ENCODE peak calls at places on chromosomes 12 and 14, in six cellular contexts. C, U, D, P, R and A are unnamed samples.
A peak's percentile ranks its signal among the peaks of the same experiment; 100 is the strongest.

GRCh38 chr12:65536876-65537661 is 258.6 kb downstream of the MSRB3 start:
- DNase-seq in C (peak; percentile 100), U (no peak), D (no peak), P (peak; percentile 23), R (peak; percentile 100), A (no peak)

GRCh38 chr14:74879427-74880180 is 2.1 kb upstream of the DLST start:
- DNase-seq in C (no peak), U (no peak), D (no peak), P (no peak), R (peak; percentile 23), A (no peak)

GRCh38 chr14:87497301-87497700 is 495.7 kb downstream of the GALC start:
- DNase-seq in C (no peak), U (no peak), D (no peak), P (no peak), R (no peak), A (no peak)

GRCh38 chr12:129552996-129553750 is 350.7 kb downstream of the TMEM132D start:
- DNase-seq in C (no peak), U (no peak), D (no peak), P (no peak), R (no peak), A (no peak)

GRCh38 chr12:57019983-57020719 is 3.8 kb upstream of the TAC3 start:
- DNase-seq in C (no peak), U (no peak), D (no peak), P (no peak), R (no peak), A (no peak)

GRCh38 chr12:67388331-67389163 is 119.4 kb downstream of the CAND1 start:
- DNase-seq in C (no peak), U (peak; percentile 44), D (no peak), P (peak; percentile 9), R (no peak), A (no peak)

GRCh38 chr12:103742349-103742784 is 98.7 kb downstream of the NT5DC3 start:
- DNase-seq in C (no peak), U (no peak), D (no peak), P (no peak), R (no peak), A (no peak)

GRCh38 chr12:88237954-88238353 is 95.8 kb downstream of the TMTC3 start:
- DNase-seq in C (peak; percentile 84), U (no peak), D (no peak), P (no peak), R (peak; percentile 67), A (no peak)

GRCh38 chr14:69543341-69544249 is 31.1 kb downstream of the CCDC177 start:
- DNase-seq in C (peak; percentile 93), U (peak; percentile 38), D (no peak), P (peak; percentile 91), R (peak; percentile 77), A (no peak)

GRCh38 chr12:119630962-119631550 is 36.9 kb upstream of the PRKAB1 start:
- DNase-seq in C (no peak), U (no peak), D (no peak), P (no peak), R (no peak), A (no peak)

GRCh38 chr12:119247007-119247719 is 68.4 kb downstream of the HSPB8 start:
- DNase-seq in C (no peak), U (no peak), D (no peak), P (no peak), R (no peak), A (no peak)

GRCh38 chr12:42266579-42267230 is 28.7 kb upstream of the YAF2 start:
- DNase-seq in C (no peak), U (no peak), D (no peak), P (peak; percentile 90), R (no peak), A (no peak)

GRCh38 chr12:89103831-89104230 is 248.5 kb downstream of the DUSP6 start:
- DNase-seq in C (no peak), U (no peak), D (no peak), P (no peak), R (no peak), A (no peak)

GRCh38 chr14:101591121-101591520 is 29.8 kb downstream of the DIO3 start:
- DNase-seq in C (no peak), U (no peak), D (no peak), P (no peak), R (no peak), A (no peak)

GRCh38 chr14:54902143-54902520 is 494 bp downstream of the GCH1 start:
- DNase-seq in C (peak; percentile 31), U (peak; percentile 74), D (peak; percentile 27), P (peak; percentile 98), R (peak; percentile 87), A (peak; percentile 56)

GRCh38 chr12:55039761-55040160 is 20.0 kb downstream of the NEUROD4 start:
- DNase-seq in C (no peak), U (no peak), D (no peak), P (no peak), R (no peak), A (peak; percentile 37)

GRCh38 chr12:119631930-119632678 is 35.8 kb upstream of the PRKAB1 start:
- DNase-seq in C (no peak), U (no peak), D (no peak), P (no peak), R (no peak), A (no peak)

GRCh38 chr12:79267580-79267979 is 403.0 kb downstream of the SYT1 start:
- DNase-seq in C (no peak), U (no peak), D (no peak), P (no peak), R (no peak), A (no peak)

GRCh38 chr14:92728781-92729364 is 19.6 kb downstream of the LGMN start:
- DNase-seq in C (peak; percentile 31), U (no peak), D (no peak), P (peak; percentile 65), R (no peak), A (no peak)

GRCh38 chr14:58535084-58535483 is 102.7 kb upstream of the DACT1 start:
- DNase-seq in C (peak; percentile 12), U (no peak), D (no peak), P (peak; percentile 24), R (peak; percentile 27), A (no peak)

GRCh38 chr12:26250801-26251200 is 55.4 kb downstream of the SSPN start:
- DNase-seq in C (no peak), U (no peak), D (no peak), P (no peak), R (no peak), A (no peak)

GRCh38 chr14:53064461-53064860 is 88.7 kb downstream of the DDHD1 start:
- DNase-seq in C (peak; percentile 7), U (no peak), D (no peak), P (no peak), R (no peak), A (no peak)

GRCh38 chr12:66279127-66279712 is 23.1 kb upstream of the HELB start:
- DNase-seq in C (peak; percentile 22), U (no peak), D (no peak), P (peak; percentile 36), R (peak; percentile 30), A (no peak)

GRCh38 chr14:104822821-104823615 is 22.1 kb downstream of the ZBTB42 start:
- DNase-seq in C (no peak), U (no peak), D (no peak), P (no peak), R (no peak), A (no peak)

GRCh38 chr14:92886337-92886736 is 36.6 kb upstream of the CHGA start:
- DNase-seq in C (no peak), U (no peak), D (no peak), P (no peak), R (no peak), A (no peak)

GRCh38 chr12:82358200-82359114 is at the start of the genes CCDC59 and METTL25:
- DNase-seq in C (peak; percentile 99), U (peak; percentile 98), D (peak; percentile 95), P (peak; percentile 99), R (peak; percentile 99), A (peak; percentile 97)
- H3K4me1 ChIP-seq in C (no peaks in the 10 kb centered on the region), U (no peaks in the 10 kb centered on the region), D (no peaks in the 10 kb centered on the region), P (peaks cover 2% of the 10 kb centered on the region), R (peaks cover 2% of the 10 kb centered on the region), A (peaks cover 2% of the 10 kb centered on the region)

DNA sequence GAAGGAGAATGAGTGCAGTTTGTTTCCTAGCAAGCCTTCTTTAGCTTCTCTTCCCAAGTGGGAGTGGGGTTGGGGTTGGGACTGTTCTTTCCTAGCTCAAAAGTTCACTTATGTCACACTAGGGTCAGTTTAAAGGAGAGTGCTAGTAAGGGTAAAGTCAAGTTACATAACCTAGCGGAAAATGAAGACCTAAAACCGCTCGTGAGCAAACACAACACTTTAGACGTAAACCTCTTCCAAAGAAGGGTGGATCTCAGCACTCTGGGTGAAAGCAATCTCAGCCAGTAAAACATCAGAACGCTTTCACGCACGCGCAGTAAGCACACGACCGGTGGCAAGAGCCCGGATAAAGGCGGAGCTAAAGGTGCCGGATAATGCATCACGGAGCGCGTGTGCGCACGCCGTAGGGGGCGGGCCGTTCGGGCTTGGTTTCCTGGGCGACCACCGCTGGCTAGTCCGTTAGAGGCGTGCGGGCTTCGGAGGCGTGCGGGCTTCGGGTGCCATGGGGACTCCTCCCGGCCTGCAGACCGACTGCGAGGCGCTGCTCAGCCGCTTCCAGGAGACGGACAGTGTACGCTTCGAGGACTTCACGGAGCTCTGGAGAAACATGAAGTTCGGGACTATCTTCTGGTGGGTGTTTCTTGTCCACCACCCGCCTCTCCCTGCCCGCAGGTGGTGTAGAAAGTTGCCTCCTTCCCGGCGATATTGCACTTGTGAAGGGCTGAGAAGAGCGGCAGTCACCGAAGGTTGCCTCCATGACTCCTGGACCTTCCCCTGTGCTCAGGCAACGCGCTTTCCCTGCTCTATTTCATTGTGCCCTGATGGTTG is at the start of gene SNAPC1:
- DNase-seq in C (peak; percentile 97), U (peak; percentile 98), D (peak; percentile 95), P (peak; percentile 99), R (peak; percentile 98), A (peak; percentile 96)
- H3K23ac ChIP-seq in C (peak within 1 kb of the TSS; percentile 95), U (no peak within 1 kb of the TSS), D (no peak within 1 kb of the TSS), P (no peak within 1 kb of the TSS), R (no peak within 1 kb of the TSS), A (peak within 1 kb of the TSS; percentile 89)

DNA sequence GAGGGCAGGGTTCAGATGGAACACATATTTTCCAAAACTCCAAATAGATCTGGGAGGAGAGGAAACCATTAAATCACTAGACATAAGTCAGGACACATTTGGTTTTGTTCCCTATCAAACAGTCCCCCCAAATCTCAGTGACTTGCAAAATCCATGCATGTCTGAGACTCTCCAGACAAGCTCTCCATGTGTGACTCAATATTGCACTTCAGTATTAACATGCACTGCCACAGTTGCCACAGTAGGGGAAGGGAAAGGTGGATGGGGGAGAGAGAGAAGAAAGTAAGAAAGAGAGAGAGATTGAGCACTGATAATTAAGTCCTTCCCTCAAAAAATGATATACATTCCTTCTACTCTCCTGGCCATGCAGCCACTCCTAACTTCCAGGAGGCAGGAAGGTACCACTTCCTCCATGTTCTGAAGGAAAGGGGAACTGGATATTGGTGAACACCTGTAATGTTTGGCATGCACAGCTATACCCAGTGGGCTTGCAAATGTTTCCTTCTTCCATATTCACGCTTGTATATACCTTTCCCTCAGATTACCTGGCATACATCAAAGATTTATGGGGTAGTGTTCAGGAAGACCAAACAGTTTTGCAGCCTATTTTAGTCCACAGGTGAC is 310.0 kb downstream of the ZFP36L1 start:
- DNase-seq in C (no peak), U (no peak), D (no peak), P (no peak), R (peak; percentile 31), A (no peak)
- H2AFZ ChIP-seq in C (no peak overlapping the region), U (no peak overlapping the region), D (no peak overlapping the region), P (no peak overlapping the region), R (no peak overlapping the region), A (no peak overlapping the region)

DNA sequence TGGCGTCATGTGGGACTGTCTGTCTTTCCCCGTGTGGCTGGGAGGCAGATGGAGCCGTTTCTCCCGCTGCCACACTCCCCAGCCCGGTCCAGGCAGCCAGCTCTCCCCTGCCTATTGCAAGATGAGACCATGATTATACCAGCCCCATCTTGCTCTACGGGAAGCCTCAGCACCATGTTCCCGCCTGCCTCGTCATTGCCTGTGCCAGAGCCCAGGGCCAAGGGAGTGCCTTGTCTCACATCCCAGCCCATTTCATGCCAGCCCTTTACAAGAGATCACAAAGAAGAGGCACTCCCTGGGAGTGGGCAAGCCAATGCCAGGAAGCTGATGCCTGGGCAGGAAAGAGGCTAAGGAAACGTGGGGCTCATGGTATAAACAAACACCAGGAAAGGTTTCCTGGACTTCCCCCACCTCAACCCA is 23.9 kb downstream of the GPR68 start:
- DNase-seq in C (no peak), U (no peak), D (no peak), P (no peak), R (no peak), A (no peak)
- H3K4me1 ChIP-seq in C (no peaks in the 10 kb centered on the region), U (no peaks in the 10 kb centered on the region), D (no peaks in the 10 kb centered on the region), P (peaks cover 4% of the 10 kb centered on the region), R (peaks cover 10% of the 10 kb centered on the region), A (peaks cover 3% of the 10 kb centered on the region)